ENCODE peak calls at places on chromosomes 6 and 20, in five cellular contexts. L is MCF 10A, O is WTC11, D is psoas muscle, Y is neural crest cell. G is an unnamed sample.

GRCh38 chr6:130466744-130467052 is 100.9 kb downstream of the TMEM200A start:
- DNase-seq in O (no peak), L (no peak), D (no peak), Y (no peak), G (no peak)

GRCh38 chr20:57283867-57284266 is 17.4 kb upstream of the BMP7 start:
- DNase-seq in L (no peak), O (no peak), D (no peak), Y (no peak), G (no peak)

GRCh38 chr6:43014434-43014909 is 423 bp downstream of the KLHDC3 start:
- DNase-seq in D (no peak), Y (no peak), O (no peak), L (peak), G (no peak)

GRCh38 chr20:20824924-20825584 is 112.6 kb upstream of the RALGAPA2 start:
- DNase-seq in D (peak), L (peak), Y (peak), O (peak), G (peak)

GRCh38 chr6:52515219-52515960 is 61.5 kb downstream of the TRAM2 start:
- DNase-seq in L (no peak), Y (no peak), O (no peak), D (no peak), G (no peak)

GRCh38 chr6:111677186-111677990 is 71.7 kb upstream of the TRAF3IP2 start:
- DNase-seq in Y (no peak), D (no peak), L (no peak), O (no peak), G (no peak)

GRCh38 chr6:112701201-112701600 is 354.1 kb downstream of the RFPL4B start:
- DNase-seq in O (no peak), L (peak), Y (no peak), D (peak), G (no peak)

GRCh38 chr6:105136433-105137350 is 43.1 kb downstream of the POPDC3 start:
- DNase-seq in Y (peak), L (peak), O (peak), D (peak), G (peak)

GRCh38 chr6:24517659-24518538 is 23.1 kb downstream of the ALDH5A1 start:
- DNase-seq in D (no peak), L (no peak), O (no peak), Y (no peak), G (no peak)

GRCh38 chr6:111707773-111708172 is 102.1 kb upstream of the TRAF3IP2 start:
- DNase-seq in O (no peak), Y (no peak), D (no peak), L (no peak), G (no peak)

GRCh38 chr20:35329435-35330139 is 37.4 kb upstream of the FAM83C start:
- DNase-seq in Y (peak), O (peak), D (peak), L (peak), G (peak)

GRCh38 chr20:3168829-3169590 is 4.3 kb downstream of the LZTS3 start:
- DNase-seq in L (no peak), D (no peak), Y (no peak), O (no peak), G (no peak)

GRCh38 chr6:10359581-10359980 is 55.3 kb downstream of the TFAP2A start:
- DNase-seq in D (no peak), Y (no peak), L (no peak), O (no peak), G (no peak)

GRCh38 chr6:5215181-5215580 is 45.6 kb downstream of the LYRM4 start:
- DNase-seq in D (no peak), L (no peak), Y (no peak), O (no peak), G (no peak)

GRCh38 chr20:57633945-57634491 is 13.8 kb upstream of the ZBP1 start:
- DNase-seq in D (no peak), L (no peak), Y (no peak), O (no peak), G (no peak)

GRCh38 chr6:15507746-15508145 is 155.1 kb downstream of the DTNBP1 start:
- DNase-seq in L (no peak), O (no peak), D (no peak), Y (no peak), G (no peak)

GRCh38 chr6:10794239-10794638 is 44.1 kb downstream of the MAK start:
- DNase-seq in Y (no peak), D (no peak), O (no peak), L (no peak), G (no peak)

GRCh38 chr6:101393291-101394251 is at the start of gene GRIK2:
- DNase-seq in L (peak), Y (peak), O (peak), D (no peak), G (peak)

DNA sequence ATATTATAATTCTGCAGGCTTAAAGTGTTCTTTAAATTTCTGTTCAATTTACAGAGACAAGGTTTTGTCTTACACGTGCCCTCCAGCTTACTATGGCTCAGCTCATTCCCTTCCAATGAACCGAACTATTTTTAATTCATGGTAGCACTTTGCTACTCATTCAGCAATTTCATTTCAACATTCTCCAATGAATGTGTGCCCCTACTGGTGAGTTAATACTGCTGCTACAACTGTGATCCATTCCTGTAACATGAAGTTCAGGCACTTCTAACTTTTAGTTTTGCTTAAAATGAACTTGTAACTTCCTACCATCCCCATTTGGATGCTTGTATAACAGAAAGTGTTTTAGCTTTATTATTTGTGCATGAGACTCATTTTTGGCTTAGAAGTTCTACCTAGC is 99.7 kb downstream of the F13A1 start:
- DNase-seq in Y (no peak), L (peak), D (no peak), O (no peak), G (no peak)
- TF ChIP-seq CTCF in Y (peak), L (no peak), D (peak), O (no peak), G (peak)

GRCh38 chr20:25692499-25692898 is 4.2 kb downstream of the ZNF337 start:
- DNase-seq in Y (no peak), L (no peak), O (no peak), D (no peak), G (no peak)

GRCh38 chr20:25699914-25700313 is 3.3 kb upstream of the ZNF337 start:
- DNase-seq in O (no peak), D (no peak), L (no peak), Y (no peak), G (no peak)

GRCh38 chr20:25697132-25697446 is 436 bp upstream of the ZNF337 start:
- DNase-seq in O (no peak), Y (no peak), L (no peak), D (no peak), G (no peak)

GRCh38 chr20:25695532-25696383 is 895 bp downstream of the ZNF337 start:
- DNase-seq in L (peak), O (no peak), Y (no peak), D (no peak), G (no peak)

GRCh38 chr20:25696384-25697131 is at the start of gene ZNF337:
- DNase-seq in L (peak), O (peak), D (peak), Y (peak), G (peak)
- TF ChIP-seq CTCF in L (peak), O (no peak), D (peak), Y (no peak), G (no peak)

GRCh38 chr20:33663161-33664084 is 1.3 kb downstream of the C20orf144 start:
- DNase-seq in L (peak), O (peak), D (peak), Y (peak), G (peak)
- TF ChIP-seq CTCF in L (no peak), O (no peak), D (no peak), Y (no peak), G (no peak)

DNA sequence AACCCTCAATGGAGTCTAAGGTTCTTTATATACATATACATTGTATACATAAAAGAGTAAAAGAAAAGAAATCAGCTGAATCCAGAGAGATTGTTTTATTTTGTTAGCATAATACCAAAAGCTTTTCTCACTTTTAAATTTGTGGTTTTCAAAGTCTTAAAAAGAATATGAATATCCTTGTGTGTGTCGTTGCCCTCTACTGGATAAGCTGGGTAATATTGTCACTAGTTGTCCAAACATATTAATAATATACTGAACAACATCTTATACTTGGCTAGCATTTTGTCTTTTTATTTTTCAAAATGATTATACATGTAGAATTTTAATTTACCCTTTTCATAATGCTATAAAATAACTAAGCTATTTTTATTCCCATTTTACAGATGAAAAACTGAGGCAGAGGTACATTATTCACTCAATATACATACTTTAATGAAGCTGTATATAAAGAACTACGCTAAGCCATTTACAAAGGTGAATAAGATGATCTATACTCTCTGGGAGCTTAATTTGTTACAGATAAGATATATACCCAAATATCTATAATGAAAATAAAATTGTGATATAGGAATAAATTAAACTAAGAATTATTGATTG is 531.7 kb downstream of the TFAP2B start:
- DNase-seq in D (no peak), L (peak), Y (no peak), O (no peak), G (no peak)
- TF ChIP-seq CTCF in D (peak), L (peak), Y (peak), O (peak), G (no peak)

G was measured in nephron progenitor cell.